ENCODE peak calls at places on chromosomes 3 and 15, in eight cellular contexts. W, B, Q, U, O, N, Z and R are unnamed samples.

GRCh38 chr3:54358327-54358726 is 236.0 kb downstream of the CACNA2D3 start:
- DNase-seq in W (no peak), B (peak), Q (no peak), U (no peak), O (no peak), N (no peak), Z (no peak), R (no peak)

GRCh38 chr3:113721638-113722037 is 24.4 kb downstream of the NAA50 start:
- DNase-seq in W (peak), B (no peak), Q (no peak), U (no peak), O (no peak), N (no peak), Z (no peak), R (no peak)

GRCh38 chr15:73691398-73691797 is 7.2 kb downstream of the CD276 start:
- DNase-seq in W (no peak), B (peak), Q (no peak), U (peak), O (peak), N (no peak), Z (peak), R (peak)

GRCh38 chr3:177483182-177483967 is 286.1 kb upstream of the TBL1XR1 start:
- DNase-seq in W (peak), B (no peak), Q (peak), U (peak), O (peak), N (no peak), Z (peak), R (peak)

GRCh38 chr15:47218295-47218694 is 499.0 kb upstream of the SEMA6D start:
- DNase-seq in W (no peak), B (no peak), Q (no peak), U (peak), O (no peak), N (no peak), Z (no peak), R (no peak)

GRCh38 chr15:68511073-68511991 is 67.5 kb upstream of the CORO2B start:
- DNase-seq in W (no peak), B (peak), Q (no peak), U (no peak), O (no peak), N (no peak), Z (no peak), R (no peak)

GRCh38 chr3:186254676-186255665 is 107.1 kb downstream of the DGKG start:
- DNase-seq in W (peak), B (no peak), Q (no peak), U (peak), O (no peak), N (no peak), Z (no peak), R (no peak)

GRCh38 chr15:87527416-87527815 is 729.1 kb downstream of the NTRK3 start:
- DNase-seq in W (no peak), B (no peak), Q (no peak), U (peak), O (peak), N (no peak), Z (peak), R (no peak)

GRCh38 chr3:181330821-181331563 is 341.5 kb upstream of the DNAJC19 start:
- DNase-seq in W (no peak), B (no peak), Q (no peak), U (no peak), O (no peak), N (no peak), Z (no peak), R (no peak)

GRCh38 chr3:94293793-94294195 is 230.9 kb downstream of the NSUN3 start:
- DNase-seq in W (no peak), B (no peak), Q (no peak), U (peak), O (no peak), N (no peak), Z (no peak), R (peak)

GRCh38 chr15:96340611-96341464 is 10.3 kb downstream of the NR2F2 start:
- DNase-seq in W (no peak), B (peak), Q (no peak), U (peak), O (peak), N (peak), Z (peak), R (peak)

GRCh38 chr3:136250862-136251460 is 821 bp downstream of the PCCB start:
- DNase-seq in W (peak), B (peak), Q (no peak), U (peak), O (peak), N (peak), Z (peak), R (peak)

GRCh38 chr3:42300013-42300412 is 34.0 kb upstream of the CCK start:
- DNase-seq in W (peak), B (peak), Q (no peak), U (peak), O (peak), N (no peak), Z (peak), R (peak)

GRCh38 chr3:29937185-29937584 is 656.3 kb downstream of the RBMS3 start:
- DNase-seq in W (no peak), B (peak), Q (no peak), U (peak), O (no peak), N (no peak), Z (no peak), R (no peak)

GRCh38 chr3:130850044-130850797 is 43.7 kb upstream of the ATP2C1 start:
- DNase-seq in W (no peak), B (peak), Q (no peak), U (peak), O (no peak), N (peak), Z (peak), R (no peak)
- H2AFZ ChIP-seq in W (no peak), B (no peak), Q (no peak), U (peak), O (peak), N (peak), Z (no peak), R (peak)

DNA sequence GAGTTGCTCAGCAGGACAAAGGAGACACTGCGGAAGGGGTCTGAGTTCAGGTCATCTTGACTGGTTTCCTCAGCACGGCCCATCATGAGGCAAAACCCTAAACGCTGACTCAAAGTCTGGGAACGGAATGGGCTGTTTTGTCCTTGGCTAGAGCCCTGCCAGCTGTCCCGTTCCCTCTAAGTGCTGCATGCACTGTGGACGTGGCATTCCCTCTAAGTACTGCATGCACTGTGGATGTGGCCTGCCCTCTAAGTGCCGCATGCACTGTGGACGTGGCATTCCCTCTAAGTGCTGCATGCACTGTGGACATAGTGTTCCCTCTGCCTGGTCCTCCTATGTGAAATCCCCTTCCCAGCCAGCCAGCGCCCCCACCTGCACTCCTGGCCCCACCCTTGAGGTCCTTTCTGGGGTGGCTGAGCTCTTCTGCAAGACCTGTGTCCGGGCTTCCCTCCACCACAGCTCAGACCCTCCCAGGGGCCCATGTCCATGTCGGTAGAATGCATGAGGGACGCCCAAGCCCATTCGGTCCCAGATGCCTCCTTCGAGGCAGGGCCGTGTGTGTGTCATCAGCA is 36.7 kb downstream of the TM2D3 start:
- DNase-seq in W (no peak), B (peak), Q (no peak), U (no peak), O (no peak), N (no peak), Z (no peak), R (no peak)
- TF ChIP-seq EZH2phosphoT487 in W (no peak), B (no peak), Q (no peak), U (no peak), O (no peak), N (no peak), Z (no peak), R (no peak)

GRCh38 chr3:156750874-156751245 is 75.3 kb upstream of the LEKR1 start:
- DNase-seq in W (no peak), B (peak), Q (no peak), U (no peak), O (peak), N (no peak), Z (no peak), R (peak)

GRCh38 chr3:156750191-156750873 is 75.8 kb upstream of the LEKR1 start:
- DNase-seq in W (no peak), B (peak), Q (no peak), U (no peak), O (no peak), N (no peak), Z (no peak), R (peak)

GRCh38 chr3:156747046-156747445 is 72.7 kb downstream of the TIPARP start:
- DNase-seq in W (no peak), B (no peak), Q (no peak), U (no peak), O (no peak), N (no peak), Z (no peak), R (no peak)

GRCh38 chr3:156751461-156752025 is 74.6 kb upstream of the LEKR1 start:
- DNase-seq in W (no peak), B (peak), Q (no peak), U (no peak), O (peak), N (peak), Z (peak), R (peak)

DNA sequence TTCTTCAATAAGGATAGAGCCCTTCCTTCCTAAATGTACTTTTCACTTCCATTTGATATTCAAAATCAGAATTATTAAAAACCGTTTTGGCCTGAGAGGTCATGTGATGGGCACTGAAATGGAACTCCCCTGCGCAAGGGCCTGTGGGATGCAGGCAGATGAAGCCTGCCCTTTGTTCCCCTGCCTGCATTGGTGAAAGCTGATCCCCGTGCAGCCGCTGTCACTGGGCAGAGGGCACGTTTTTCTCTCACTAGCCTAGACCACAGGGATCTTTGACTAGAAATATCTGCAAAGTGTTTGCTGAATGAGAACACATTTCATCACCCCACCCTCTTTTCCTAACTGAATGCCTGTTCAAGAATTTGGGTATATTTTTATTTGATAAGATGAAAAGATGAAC is 74.9 kb downstream of the TIPARP start:
- DNase-seq in W (no peak), B (peak), Q (no peak), U (no peak), O (no peak), N (no peak), Z (peak), R (peak)
- H2AFZ ChIP-seq in W (no peak), B (peak), Q (no peak), U (no peak), O (no peak), N (no peak), Z (no peak), R (peak)

DNA sequence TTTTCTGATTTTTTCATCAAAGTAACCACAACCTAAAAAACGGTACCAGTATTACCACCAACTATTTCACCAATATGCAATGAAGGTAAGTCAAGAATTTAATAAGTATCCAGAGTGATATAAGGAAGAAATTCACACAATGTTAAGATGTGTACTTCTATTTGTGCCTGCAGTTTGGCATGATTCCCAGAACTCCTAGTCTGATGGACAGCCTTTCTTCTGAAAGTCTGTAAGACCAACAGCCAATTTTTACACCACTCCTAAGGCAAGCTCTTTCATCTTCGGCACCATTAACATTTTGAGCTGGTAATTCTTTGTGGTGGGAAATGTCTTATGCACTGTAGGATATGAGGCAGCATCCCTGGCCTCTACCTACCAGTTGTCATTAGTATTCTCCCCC is 108.3 kb downstream of the VPS13C start:
- DNase-seq in W (no peak), B (no peak), Q (no peak), U (peak), O (no peak), N (no peak), Z (no peak), R (no peak)
- TF ChIP-seq EZH2phosphoT487 in W (no peak), B (no peak), Q (no peak), U (no peak), O (no peak), N (no peak), Z (no peak), R (no peak)

GRCh38 chr15:70140031-70140542 is 42.4 kb upstream of the TLE3 start:
- DNase-seq in W (no peak), B (no peak), Q (no peak), U (no peak), O (no peak), N (no peak), Z (no peak), R (no peak)
- H2AFZ ChIP-seq in W (no peak), B (no peak), Q (no peak), U (no peak), O (peak), N (no peak), Z (no peak), R (no peak)

DNA sequence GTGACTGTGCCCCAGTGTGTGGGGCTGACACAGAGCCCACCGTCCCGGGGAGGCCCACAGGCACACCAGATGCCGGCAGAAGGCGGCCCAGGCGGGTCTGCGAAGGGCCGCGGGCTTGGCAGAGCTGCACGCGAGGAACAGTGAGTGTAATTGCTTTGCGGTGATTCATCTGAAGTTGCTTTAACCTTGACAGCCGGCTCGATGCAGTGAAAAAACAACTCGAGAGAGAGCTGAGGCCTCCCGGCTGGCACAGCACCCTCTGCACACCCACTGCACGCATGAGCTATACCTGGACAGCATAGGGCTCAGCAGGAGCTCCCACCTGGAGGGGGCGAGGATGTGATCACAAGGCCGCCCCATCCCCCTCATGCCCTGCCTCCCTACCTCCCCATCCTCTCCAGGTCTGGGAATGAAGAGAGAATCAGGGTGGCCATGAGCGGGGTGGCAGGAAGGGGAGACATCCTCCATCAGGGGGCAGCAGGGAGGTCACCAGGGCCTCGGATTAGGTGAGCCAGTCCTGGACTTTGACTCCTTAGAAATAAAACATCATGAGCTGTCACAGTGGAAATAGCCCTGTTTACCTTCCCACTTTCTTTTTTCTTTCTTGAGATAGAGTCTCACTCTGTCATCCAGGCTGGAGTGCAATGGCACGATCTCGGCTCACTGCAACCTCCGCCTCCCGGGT is 172.6 kb downstream of the MEGF11 start:
- DNase-seq in W (no peak), B (peak), Q (no peak), U (no peak), O (peak), N (peak), Z (peak), R (peak)
- TF ChIP-seq EZH2phosphoT487 in W (no peak), B (no peak), Q (no peak), U (no peak), O (no peak), N (no peak), Z (no peak), R (no peak)